ENCODE peak calls at places on chromosomes 13 and 19, in eight cellular contexts. W is psoas muscle, F is lung, V is heart right ventricle, U is HCT116, R is RWPE1, I is thyroid gland, Z is lower leg skin. N is an unnamed sample.

GRCh38 chr19:11151181-11151580 is 4.4 kb downstream of the SPC24 start:
- DNase-seq in F (no peak), I (no peak), V (peak; percentile 55), U (no peak), Z (peak; percentile 47), R (no peak), W (no peak), N (no peak)

GRCh38 chr13:32206097-32206740 is 108.9 kb downstream of the ZAR1L start:
- DNase-seq in F (no peak), I (no peak), R (no peak), U (no peak), W (no peak), V (no peak), Z (no peak), N (no peak)

GRCh38 chr13:76816394-76816793 is 69.8 kb downstream of the KCTD12 start:
- DNase-seq in F (no peak), V (no peak), U (no peak), R (no peak), I (no peak), Z (no peak), W (no peak), N (no peak)

GRCh38 chr13:48944221-48944620 is 31.5 kb upstream of the FNDC3A start:
- DNase-seq in W (no peak), R (no peak), Z (no peak), I (no peak), V (no peak), F (no peak), U (no peak), N (no peak)

GRCh38 chr13:49419292-49419691 is 24.6 kb downstream of the CAB39L start:
- DNase-seq in V (no peak), Z (no peak), R (no peak), I (no peak), W (no peak), F (no peak), U (no peak), N (no peak)

GRCh38 chr19:1259206-1259872 is 9.8 kb upstream of the CIRBP start:
- DNase-seq in Z (no peak), F (peak; percentile 71), W (peak; percentile 89), I (peak; percentile 38), R (no peak), V (peak; percentile 88), U (no peak), N (peak; percentile 87)

GRCh38 chr19:16830679-16831078 is 1.5 kb downstream of the SIN3B start:
- DNase-seq in V (no peak), W (no peak), R (no peak), I (no peak), U (no peak), Z (no peak), F (no peak), N (no peak)

GRCh38 chr13:28582225-28582891 is 76.6 kb upstream of the POMP start:
- DNase-seq in Z (no peak), W (no peak), V (no peak), R (no peak), F (no peak), I (no peak), U (no peak), N (no peak)

GRCh38 chr19:12284631-12285030 is 10.1 kb downstream of the ZNF44 start:
- DNase-seq in R (no peak), I (no peak), V (no peak), Z (no peak), U (no peak), W (no peak), F (no peak), N (no peak)
- TF ChIP-seq CTCF in R (no peak), I (no peak), V (no peak), Z (no peak), U (no peak), W (no peak), F (no peak), N (no peak)

GRCh38 chr13:38899581-38899980 is 91.0 kb downstream of the STOML3 start:
- DNase-seq in V (no peak), F (no peak), I (no peak), Z (no peak), R (no peak), U (no peak), W (no peak), N (no peak)

GRCh38 chr13:38898481-38898880 is 92.2 kb downstream of the STOML3 start:
- DNase-seq in F (no peak), I (no peak), U (no peak), Z (no peak), V (no peak), R (no peak), W (no peak), N (no peak)

GRCh38 chr13:38902551-38902950 is 88.1 kb downstream of the STOML3 start:
- DNase-seq in R (peak; percentile 42), W (no peak), Z (no peak), U (no peak), V (no peak), F (no peak), I (no peak), N (no peak)

GRCh38 chr13:38897521-38897920 is 93.1 kb downstream of the STOML3 start:
- DNase-seq in I (no peak), F (no peak), U (no peak), W (no peak), V (no peak), Z (no peak), R (no peak), N (no peak)

DNA sequence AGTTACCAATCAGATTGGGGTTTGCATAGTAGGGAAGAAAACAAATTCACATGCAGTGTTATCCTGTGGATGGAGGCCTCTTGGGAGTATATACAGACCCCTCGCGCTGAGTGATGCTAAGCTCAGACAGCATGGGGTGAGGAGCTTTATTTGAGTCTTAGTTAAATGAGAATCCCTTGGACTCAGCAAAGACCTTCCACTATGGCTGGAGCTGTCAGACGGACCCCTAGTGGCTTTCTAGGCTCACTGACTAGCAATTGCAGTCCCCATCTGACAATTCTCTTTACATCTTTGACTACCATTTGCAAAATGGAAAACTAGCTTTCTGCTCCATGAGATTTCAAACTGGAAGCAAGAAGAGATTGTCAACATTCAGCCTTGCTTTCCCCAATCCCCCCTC is 90.4 kb downstream of the STOML3 start:
- DNase-seq in U (no peak), Z (no peak), I (no peak), F (no peak), V (no peak), W (no peak), R (no peak), N (no peak)
- TF ChIP-seq CTCF in U (peak; percentile 35), Z (no peak), I (no peak), F (no peak), V (no peak), W (no peak), R (no peak), N (peak; percentile 39)

DNA sequence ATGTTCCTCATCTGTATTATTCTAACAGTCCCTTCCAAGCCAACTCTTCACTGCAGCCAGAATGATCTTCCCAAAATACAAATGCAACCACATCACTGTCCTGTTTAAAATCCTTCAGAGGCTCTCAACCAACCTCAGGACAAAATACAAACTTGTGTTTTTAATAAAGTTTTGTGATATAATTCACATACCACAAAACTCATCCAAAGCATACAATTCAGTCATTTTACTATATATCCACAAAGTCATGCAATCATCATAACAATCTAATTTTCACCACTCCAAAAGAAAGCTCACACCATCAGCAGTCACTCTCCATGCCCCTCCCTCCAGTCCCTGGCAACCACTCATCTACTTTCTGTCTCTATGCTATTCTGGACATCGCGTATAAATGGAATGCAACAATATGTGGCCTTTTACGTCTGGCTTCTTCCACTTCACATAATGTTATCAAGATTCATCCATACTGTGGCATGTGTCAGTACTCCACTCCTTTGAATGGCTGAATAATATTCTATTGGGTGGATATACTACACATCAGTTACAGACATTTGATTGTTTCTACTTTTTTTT is 81.7 kb upstream of the DOCK9 start:
- DNase-seq in I (no peak), W (no peak), R (no peak), F (no peak), U (no peak), Z (no peak), V (no peak), N (no peak)
- TF ChIP-seq CTCF in I (no peak), W (no peak), R (no peak), F (no peak), U (no peak), Z (no peak), V (no peak), N (no peak)

GRCh38 chr13:29993196-29993595 is 142.8 kb upstream of the UBL3 start:
- DNase-seq in U (no peak), F (no peak), V (no peak), W (no peak), I (no peak), R (no peak), Z (no peak), N (no peak)
- TF ChIP-seq CTCF in U (no peak), F (no peak), V (no peak), W (no peak), I (no peak), R (no peak), Z (no peak), N (no peak)

GRCh38 chr13:42259515-42259914 is 12.4 kb upstream of the AKAP11 start:
- DNase-seq in V (no peak), W (no peak), Z (no peak), F (no peak), I (no peak), R (no peak), U (no peak), N (no peak)
- TF ChIP-seq CTCF in V (no peak), W (no peak), Z (no peak), F (no peak), I (no peak), R (no peak), U (no peak), N (no peak)

DNA sequence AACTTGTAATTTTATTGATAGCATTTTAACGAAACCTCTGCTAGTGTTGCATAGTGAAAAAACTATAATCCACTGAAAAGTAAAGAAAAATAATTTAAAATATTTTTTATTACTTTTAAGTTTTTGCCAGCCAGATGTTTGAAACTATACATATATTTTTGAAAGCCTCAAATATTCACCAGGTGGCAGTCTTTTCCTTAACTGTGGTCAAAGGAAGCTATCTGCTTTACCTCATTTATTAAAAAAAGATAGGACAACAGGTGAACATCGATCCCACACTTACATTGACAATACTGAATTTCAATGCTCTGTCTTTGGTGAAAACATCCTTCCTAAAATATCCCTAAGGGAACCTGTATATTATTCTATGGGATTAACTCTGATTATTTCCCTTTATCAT is 100.5 kb downstream of the TRPC4 start:
- DNase-seq in W (no peak), I (no peak), V (no peak), F (no peak), R (peak; percentile 13), Z (no peak), U (no peak), N (no peak)
- TF ChIP-seq CTCF in W (no peak), I (peak; percentile 9), V (no peak), F (no peak), R (no peak), Z (no peak), U (no peak), N (no peak)

DNA sequence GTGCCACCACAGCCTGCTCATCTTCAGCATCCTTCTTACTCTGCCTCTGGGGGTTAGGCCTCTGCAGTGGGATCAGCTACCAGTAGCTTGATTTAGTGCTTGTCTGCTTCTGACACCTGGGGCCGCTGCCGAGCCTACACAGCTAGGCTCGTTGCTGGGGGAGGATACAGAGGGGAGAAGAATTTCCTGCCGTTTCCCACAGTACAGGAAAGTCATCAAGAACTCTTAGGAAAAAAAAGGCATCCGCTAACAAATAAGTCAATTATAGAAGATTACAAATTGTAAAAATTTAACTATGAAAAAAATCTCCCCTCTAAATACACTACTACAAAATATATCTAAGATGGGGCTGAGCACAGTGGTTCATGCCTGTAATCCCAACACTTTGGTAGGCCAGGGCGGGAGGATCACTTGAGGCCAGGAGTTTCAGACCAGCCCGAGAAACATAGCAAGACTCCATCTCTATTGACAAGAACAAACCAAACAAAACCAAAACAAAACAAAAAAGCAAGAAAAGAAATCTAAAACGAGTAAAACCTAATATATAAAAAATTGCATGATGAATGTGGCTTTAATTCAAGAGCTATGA is 26.7 kb downstream of the LATS2 start:
- DNase-seq in F (no peak), R (no peak), U (no peak), Z (no peak), W (no peak), V (peak; percentile 50), I (no peak), N (no peak)
- TF ChIP-seq CTCF in F (no peak), R (no peak), U (no peak), Z (no peak), W (peak; percentile 39), V (peak; percentile 20), I (no peak), N (peak; percentile 28)